ENCODE peak calls at places on chromosomes 3 and 15, in eight cellular contexts. X, B, L, V, G, W, I and U are unnamed samples.
A peak's percentile ranks its signal among the peaks of the same experiment; 100 is the strongest.

GRCh38 chr3:120648290-120648689 is 33.7 kb downstream of the HGD start:
- DNase-seq in G (no peak), L (no peak), B (no peak), X (no peak), W (no peak), I (no peak), V (no peak), U (no peak)

GRCh38 chr3:111594205-111594604 is 941 bp downstream of the ZBED2 start:
- DNase-seq in V (no peak), L (peak; percentile 93), B (no peak), G (no peak), I (no peak), W (no peak), X (no peak), U (no peak)

GRCh38 chr3:141248064-141248463 is 16.4 kb downstream of the PXYLP1 start:
- DNase-seq in W (no peak), X (no peak), G (no peak), L (no peak), I (no peak), V (no peak), B (no peak), U (no peak)

GRCh38 chr3:12198301-12198700 is 39.6 kb upstream of the TIMP4 start:
- DNase-seq in X (no peak), B (no peak), G (no peak), W (no peak), I (no peak), V (no peak), L (peak; percentile 83), U (no peak)

GRCh38 chr3:149377408-149378111 is at the start of gene TM4SF1:
- DNase-seq in X (no peak), I (peak; percentile 77), V (peak; percentile 81), L (peak; percentile 98), B (no peak), W (no peak), G (peak; percentile 83), U (no peak)

GRCh38 chr3:141529256-141530132 is 42.7 kb downstream of the RASA2 start:
- DNase-seq in X (no peak), B (peak; percentile 12), G (no peak), V (no peak), I (no peak), W (no peak), L (no peak), U (no peak)

GRCh38 chr15:63843901-63844317 is 10.2 kb upstream of the HERC1 start:
- DNase-seq in L (no peak), B (no peak), X (no peak), W (no peak), V (no peak), I (no peak), G (no peak), U (no peak)

GRCh38 chr3:158827773-158828172 is 25.9 kb downstream of the MFSD1 start:
- DNase-seq in V (no peak), I (no peak), G (no peak), L (no peak), B (no peak), W (no peak), X (no peak), U (no peak)

GRCh38 chr3:172391592-172392302 is 56.5 kb downstream of the GHSR start:
- DNase-seq in B (no peak), G (no peak), V (no peak), I (no peak), W (no peak), X (no peak), L (no peak), U (no peak)

GRCh38 chr15:73751481-73751880 is 1.7 kb downstream of the INSYN1 start:
- DNase-seq in B (no peak), I (no peak), L (no peak), X (no peak), W (no peak), G (no peak), V (no peak), U (no peak)
- H3K27me3 ChIP-seq in B (no peaks in the 10 kb centered on the region), I (no peaks in the 10 kb centered on the region), L (peaks cover 45% of the 10 kb centered on the region), X (peaks cover 41% of the 10 kb centered on the region), W (peaks cover 13% of the 10 kb centered on the region), G (no peaks in the 10 kb centered on the region), V (no peaks in the 10 kb centered on the region), U (peaks cover 89% of the 10 kb centered on the region)

GRCh38 chr15:70535955-70536338 is 227.4 kb downstream of the UACA start:
- DNase-seq in I (no peak), V (no peak), L (no peak), B (no peak), W (no peak), X (no peak), G (no peak), U (no peak)

GRCh38 chr15:70532536-70533186 is 230.7 kb downstream of the UACA start:
- DNase-seq in I (no peak), L (no peak), B (no peak), W (no peak), V (no peak), X (no peak), G (no peak), U (no peak)

GRCh38 chr15:70533931-70534742 is 229.2 kb downstream of the UACA start:
- DNase-seq in V (no peak), G (no peak), L (peak; percentile 35), I (no peak), B (no peak), W (no peak), X (no peak), U (no peak)

GRCh38 chr15:70538278-70538677 is 225.1 kb downstream of the UACA start:
- DNase-seq in W (no peak), B (no peak), X (no peak), I (no peak), V (no peak), L (peak; percentile 51), G (no peak), U (no peak)

DNA sequence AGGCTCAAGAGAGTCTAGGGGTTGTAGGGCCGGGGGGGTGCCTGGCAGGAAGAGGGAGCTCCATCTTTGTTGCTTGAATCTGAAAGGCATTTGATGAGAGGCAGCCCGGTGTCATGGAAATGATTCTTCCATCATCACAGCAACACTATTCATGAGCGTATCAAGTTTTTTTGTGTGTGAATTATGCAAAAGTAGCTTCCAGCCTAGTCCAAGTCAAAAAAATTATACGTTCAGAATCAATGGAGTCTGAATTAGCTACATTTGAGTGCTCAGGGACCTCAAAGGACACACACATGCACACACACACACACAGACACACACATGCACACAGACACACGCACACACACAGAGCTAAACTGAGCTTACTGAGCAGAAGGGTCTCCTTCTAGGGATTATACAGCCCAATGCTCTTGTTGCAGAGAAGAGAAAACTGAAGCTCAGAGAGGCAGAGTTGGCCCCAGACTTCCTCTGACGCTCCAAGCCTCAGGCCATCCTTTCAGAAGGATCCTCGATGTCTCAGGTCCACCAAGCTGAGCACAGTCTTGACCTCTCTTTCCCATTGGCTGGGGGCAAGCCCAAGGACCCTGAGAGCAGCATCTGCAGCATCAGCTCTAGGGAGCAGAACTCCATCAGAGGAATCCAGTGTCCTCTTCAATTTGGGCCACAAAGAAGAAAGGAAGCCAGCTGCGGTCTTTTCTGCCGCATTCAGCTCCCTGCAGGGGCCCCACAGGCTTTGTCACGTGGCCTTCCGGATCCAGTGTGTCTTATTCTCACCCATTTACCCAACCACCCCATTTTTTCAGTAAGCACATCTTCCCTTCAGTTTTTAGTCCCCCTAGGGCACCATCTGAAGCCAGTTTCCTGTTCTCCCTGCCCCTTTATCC is 228.0 kb downstream of the UACA start:
- DNase-seq in V (no peak), X (no peak), W (no peak), B (peak; percentile 62), I (no peak), L (no peak), G (no peak), U (peak; percentile 24)
- H3K27me3 ChIP-seq in V (no peaks in the 10 kb centered on the region), X (peaks cover 43% of the 10 kb centered on the region), W (peaks cover 32% of the 10 kb centered on the region), B (no peaks in the 10 kb centered on the region), I (no peaks in the 10 kb centered on the region), L (no peaks in the 10 kb centered on the region), G (no peaks in the 10 kb centered on the region), U (no peaks in the 10 kb centered on the region)

DNA sequence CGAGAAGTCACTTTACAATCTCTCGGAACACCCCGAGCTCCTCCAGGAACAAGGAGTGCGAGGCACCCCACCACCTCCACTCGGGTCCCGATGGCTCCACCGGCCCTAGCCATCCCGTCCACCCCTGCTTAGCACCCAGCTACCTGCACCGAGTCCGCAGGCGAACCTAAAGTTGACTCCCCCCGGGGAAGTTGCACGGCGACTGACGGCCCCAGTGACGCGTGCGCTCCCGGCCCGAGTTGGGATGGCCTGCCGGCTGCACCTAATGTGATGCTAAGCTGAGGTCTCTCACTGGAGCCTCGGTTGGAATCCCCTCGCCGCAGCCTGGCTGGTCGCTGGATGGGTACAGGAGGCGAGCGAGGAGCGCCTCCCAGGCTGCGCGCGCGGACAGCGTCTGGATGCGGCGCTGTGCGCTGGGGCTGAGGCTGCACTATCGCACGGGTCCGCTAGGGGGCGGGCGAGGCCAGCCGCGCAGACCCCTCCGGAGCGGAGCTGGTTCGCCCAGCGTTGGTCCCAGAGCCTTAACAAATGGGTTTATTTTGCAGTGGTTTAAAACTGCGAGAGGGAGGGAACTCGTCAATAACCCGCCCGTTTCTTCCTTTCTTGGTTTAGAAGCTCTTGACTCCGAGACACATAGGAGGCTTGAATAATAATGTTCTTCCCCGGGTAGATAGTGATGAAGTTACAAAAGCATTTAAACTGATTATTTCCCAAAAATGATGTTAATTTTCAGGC is at the start of gene OXTR:
- DNase-seq in V (no peak), B (no peak), G (peak; percentile 60), I (no peak), X (peak; percentile 91), L (peak; percentile 90), W (peak; percentile 63), U (peak; percentile 65)
- H3K27me3 ChIP-seq in V (no peaks in the 10 kb centered on the region), B (peaks cover 8% of the 10 kb centered on the region), G (peaks cover 20% of the 10 kb centered on the region), I (no peaks in the 10 kb centered on the region), X (peaks cover 12% of the 10 kb centered on the region), L (no peaks in the 10 kb centered on the region), W (peaks cover 32% of the 10 kb centered on the region), U (no peaks in the 10 kb centered on the region)

GRCh38 chr15:79966634-79967330 is 4.2 kb downstream of the BCL2A1 start:
- DNase-seq in I (no peak), G (no peak), L (no peak), W (no peak), B (no peak), X (no peak), V (no peak), U (no peak)

GRCh38 chr15:79962178-79962577 is 8.8 kb downstream of the BCL2A1 start:
- DNase-seq in V (no peak), W (no peak), I (no peak), B (no peak), L (no peak), G (no peak), X (no peak), U (no peak)

GRCh38 chr15:79967331-79968182 is 3.4 kb downstream of the BCL2A1 start:
- DNase-seq in G (no peak), V (no peak), W (no peak), L (peak; percentile 64), I (no peak), B (no peak), X (no peak), U (no peak)

GRCh38 chr15:79965836-79966630 is 5.0 kb downstream of the BCL2A1 start:
- DNase-seq in L (peak; percentile 73), I (no peak), G (no peak), W (no peak), V (no peak), X (no peak), B (no peak), U (no peak)

DNA sequence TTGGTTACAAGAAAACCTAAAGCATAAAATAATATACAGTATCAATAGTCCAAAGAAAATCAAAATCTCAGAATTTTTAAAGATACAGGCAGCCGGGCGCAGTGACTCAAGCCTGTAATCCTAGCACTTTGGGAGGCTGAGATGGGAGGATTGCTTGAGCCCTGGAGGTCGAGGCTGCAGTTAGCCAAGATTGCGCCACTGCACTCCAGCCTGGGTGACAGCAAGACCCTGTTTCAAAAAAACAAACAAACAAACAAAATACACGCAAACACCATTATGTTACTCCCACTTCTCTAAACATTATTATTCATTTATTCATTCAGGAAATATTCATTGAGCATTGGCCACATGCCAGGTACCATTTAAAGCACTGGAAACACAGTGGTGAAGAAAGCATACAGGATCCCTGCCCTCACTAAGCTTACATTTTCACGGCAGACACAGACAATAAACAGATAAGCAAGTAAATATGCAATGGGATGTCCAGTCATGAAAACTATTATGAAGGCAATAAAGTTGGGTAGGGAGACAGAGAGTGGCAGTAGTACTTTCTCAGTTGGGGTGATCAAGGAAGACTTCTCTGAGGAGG is 6.7 kb downstream of the BCL2A1 start:
- DNase-seq in B (no peak), V (no peak), W (no peak), I (no peak), G (no peak), X (no peak), L (no peak), U (no peak)
- H3K27me3 ChIP-seq in B (no peaks in the 10 kb centered on the region), V (no peaks in the 10 kb centered on the region), W (no peaks in the 10 kb centered on the region), I (no peaks in the 10 kb centered on the region), G (no peaks in the 10 kb centered on the region), X (no peaks in the 10 kb centered on the region), L (no peaks in the 10 kb centered on the region), U (no peaks in the 10 kb centered on the region)